ENCODE peak calls at places on chromosomes 4 and X, in six cellular contexts. Z, R, A, L, B and E are unnamed samples.

GRCh38 chr4:10998826-10999225 is 314.3 kb upstream of the CLNK start:
- DNase-seq in A (no peak), B (no peak), R (no peak), L (no peak), Z (no peak), E (no peak)

GRCh38 chrX:17521871-17522693 is 147.1 kb downstream of the NHS start:
- DNase-seq in A (peak; percentile 6), L (no peak), Z (peak; percentile 40), B (no peak), R (no peak), E (no peak)

GRCh38 chr4:55549888-55550287 is 3.2 kb upstream of the CLOCK start:
- DNase-seq in R (no peak), B (no peak), L (no peak), A (no peak), Z (no peak), E (no peak)

GRCh38 chrX:77422886-77423648 is 24.1 kb upstream of the FGF16 start:
- DNase-seq in L (no peak), A (no peak), Z (no peak), B (no peak), R (no peak), E (no peak)

GRCh38 chrX:133265331-133265730 is 47.2 kb upstream of the TFDP3 start:
- DNase-seq in B (no peak), Z (peak; percentile 86), A (peak; percentile 37), R (no peak), L (no peak), E (no peak)

GRCh38 chr4:140238353-140239041 is 84.5 kb upstream of the MAML3 start:
- DNase-seq in A (no peak), Z (peak; percentile 25), L (peak; percentile 18), R (peak; percentile 69), B (peak; percentile 78), E (peak; percentile 63)

GRCh38 chrX:39755152-39756032 is 342.4 kb downstream of the BCOR start:
- DNase-seq in L (no peak), R (peak; percentile 63), A (no peak), Z (peak; percentile 49), B (no peak), E (peak; percentile 85)

GRCh38 chr4:174217273-174218126 is 66.0 kb downstream of the FBXO8 start:
- DNase-seq in R (no peak), L (no peak), B (peak; percentile 46), Z (peak; percentile 45), A (no peak), E (no peak)

GRCh38 chrX:15915959-15916703 is 61.5 kb upstream of the AP1S2 start:
- DNase-seq in L (no peak), B (peak; percentile 86), R (no peak), Z (no peak), A (no peak), E (no peak)

GRCh38 chrX:1196436-1196835 is 16.0 kb downstream of the CRLF2 start:
- DNase-seq in A (no peak), L (no peak), B (no peak), R (no peak), Z (no peak), E (no peak)

GRCh38 chr4:153365003-153365402 is 20.5 kb downstream of the MND1 start:
- DNase-seq in L (no peak), R (no peak), A (no peak), Z (no peak), B (no peak), E (no peak)

GRCh38 chr4:3766207-3766790 is at the start of gene ADRA2C:
- DNase-seq in A (peak; percentile 32), L (no peak), Z (peak; percentile 64), B (no peak), R (no peak), E (no peak)

GRCh38 chrX:105876658-105877057 is 54.3 kb downstream of the NRK start:
- DNase-seq in A (no peak), L (no peak), R (no peak), B (peak; percentile 24), Z (no peak), E (no peak)

GRCh38 chrX:50768801-50769200 is 45.2 kb downstream of the SHROOM4 start:
- DNase-seq in B (no peak), R (no peak), L (no peak), Z (no peak), A (no peak), E (no peak)

GRCh38 chr4:95409127-95409526 is 139.6 kb downstream of the UNC5C start:
- DNase-seq in L (no peak), A (no peak), B (no peak), Z (no peak), R (no peak), E (no peak)

GRCh38 chrX:63506320-63506719 is 155.2 kb upstream of the SPIN4 start:
- DNase-seq in L (no peak), A (no peak), Z (no peak), R (no peak), B (peak; percentile 78), E (no peak)

GRCh38 chrX:13345037-13345436 is 25.2 kb upstream of the ATXN3L start:
- DNase-seq in Z (no peak), B (peak; percentile 58), L (no peak), A (no peak), R (no peak), E (no peak)

GRCh38 chr4:8439914-8440490 is 521 bp downstream of the ACOX3 start:
- DNase-seq in R (no peak), L (no peak), Z (peak; percentile 15), A (no peak), B (no peak), E (no peak)

GRCh38 chr4:11160288-11160687 is 268.4 kb downstream of the HS3ST1 start:
- DNase-seq in R (no peak), Z (no peak), A (no peak), B (no peak), L (no peak), E (no peak)

GRCh38 chr4:184801781-184802180 is 24.0 kb downstream of the ACSL1 start:
- DNase-seq in R (no peak), Z (no peak), A (no peak), L (no peak), B (no peak), E (no peak)

GRCh38 chr4:10343656-10344055 is 113.6 kb downstream of the ZNF518B start:
- DNase-seq in B (no peak), R (no peak), L (no peak), A (no peak), Z (no peak), E (no peak)

GRCh38 chr4:39898015-39898414 is 79.7 kb downstream of the PDS5A start:
- DNase-seq in Z (no peak), A (no peak), L (no peak), R (no peak), B (no peak), E (no peak)

GRCh38 chr4:144343143-144343755 is 202.7 kb upstream of the GYPA start:
- DNase-seq in B (no peak), Z (no peak), L (no peak), R (no peak), A (no peak), E (no peak)

GRCh38 chr4:1201851-1202525 is 29.6 kb upstream of the SPON2 start:
- DNase-seq in A (no peak), Z (no peak), B (peak; percentile 37), L (peak; percentile 49), R (no peak), E (no peak)

GRCh38 chr4:148076964-148077363 is 345.1 kb downstream of the ARHGAP10 start:
- DNase-seq in Z (no peak), L (no peak), A (no peak), R (no peak), B (no peak), E (no peak)

GRCh38 chrX:18617351-18617750 is 54.6 kb downstream of the RS1 start:
- DNase-seq in B (no peak), A (no peak), R (no peak), Z (no peak), L (no peak), E (no peak)

GRCh38 chrX:41300758-41301437 is 33.1 kb upstream of the DDX3X start:
- DNase-seq in L (no peak), R (no peak), A (no peak), B (peak; percentile 45), Z (no peak), E (no peak)

GRCh38 chrX:53317365-53318069 is 36.1 kb upstream of the IQSEC2 start:
- DNase-seq in L (no peak), R (peak; percentile 31), A (peak; percentile 67), Z (peak; percentile 76), B (peak; percentile 83), E (peak; percentile 41)

GRCh38 chr4:8393593-8394038 is 46.9 kb downstream of the ACOX3 start:
- DNase-seq in L (no peak), R (peak; percentile 77), Z (no peak), B (no peak), A (no peak), E (peak; percentile 37)

GRCh38 chr4:89797117-89797516 is 39.8 kb downstream of the SNCA start:
- DNase-seq in Z (no peak), B (no peak), L (no peak), R (no peak), A (no peak), E (no peak)

GRCh38 chr4:178970433-178971140 is 1528.3 kb upstream of the AGA start:
- DNase-seq in Z (no peak), B (no peak), R (no peak), L (no peak), A (no peak), E (no peak)